ENCODE peak calls at places on chromosomes 5 and 9, in five cellular contexts. P is psoas muscle, C is GM13977, W is GM13976, E is AG09319. Y is an unnamed sample.

GRCh38 chr5:136032564-136032963 is 3.8 kb downstream of the TGFBI start:
- DNase-seq in C (no peak), W (no peak), P (no peak), E (no peak), Y (no peak)

GRCh38 chr5:149450199-149450598 is 71.1 kb upstream of the IL17B start:
- DNase-seq in P (peak; percentile 77), C (no peak), E (no peak), W (no peak), Y (no peak)

GRCh38 chr9:26863074-26863473 is 29.5 kb downstream of the CAAP1 start:
- DNase-seq in P (no peak), W (no peak), C (no peak), E (no peak), Y (no peak)

GRCh38 chr5:92265804-92266203 is 882.7 kb upstream of the ARRDC3 start:
- DNase-seq in E (no peak), C (no peak), P (no peak), W (no peak), Y (no peak)

GRCh38 chr9:96874947-96875459 is 20.7 kb upstream of the ZNF782 start:
- DNase-seq in P (no peak), C (peak; percentile 81), W (peak; percentile 74), E (no peak), Y (no peak)

GRCh38 chr5:127228540-127229184 is 61.9 kb upstream of the MEGF10 start:
- DNase-seq in W (no peak), E (no peak), C (no peak), P (no peak), Y (peak; percentile 5)

GRCh38 chr9:34957492-34958410 is at the start of gene PHF24:
- DNase-seq in E (no peak), W (peak; percentile 46), C (no peak), P (no peak), Y (peak; percentile 65)

GRCh38 chr5:1007221-1007680 is 1.4 kb upstream of the NKD2 start:
- DNase-seq in P (no peak), C (no peak), W (no peak), E (no peak), Y (no peak)

GRCh38 chr5:14486486-14486885 is 95.1 kb upstream of the OTULINL start:
- DNase-seq in W (peak; percentile 25), P (no peak), C (no peak), E (no peak), Y (no peak)

GRCh38 chr9:81729141-81729540 is 39.8 kb upstream of the TLE1 start:
- DNase-seq in P (no peak), C (no peak), W (no peak), E (no peak), Y (no peak)

GRCh38 chr5:78472469-78473106 is 112.2 kb downstream of the SCAMP1 start:
- DNase-seq in P (no peak), W (no peak), E (no peak), C (no peak), Y (no peak)
- TF ChIP-seq CTCF in P (peak; percentile 23), W (no peak), E (peak; percentile 24), C (peak; percentile 30), Y (no peak)

DNA sequence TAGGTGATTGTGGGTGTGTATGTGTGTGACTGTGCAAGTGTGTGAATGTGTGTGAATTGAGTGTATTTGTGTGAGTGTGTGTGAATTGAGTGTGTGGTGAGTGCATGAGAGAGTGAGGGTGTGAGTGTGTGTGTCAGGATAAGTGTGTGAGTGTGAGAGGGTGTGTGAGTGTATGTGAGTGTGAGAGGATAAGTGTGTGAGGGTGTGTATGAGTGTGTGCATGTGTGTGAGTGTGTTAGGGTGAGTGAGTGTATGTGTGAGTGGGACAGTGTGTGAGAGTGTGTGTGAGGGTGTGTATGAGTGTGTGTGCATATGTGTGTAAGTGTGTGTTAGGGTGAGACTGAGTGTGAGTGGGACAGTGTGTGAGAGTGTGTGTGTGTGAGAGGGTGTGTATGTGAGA is 21.7 kb downstream of the GPRIN1 start:
- DNase-seq in P (no peak), C (no peak), E (no peak), W (no peak), Y (no peak)
- TF ChIP-seq CTCF in P (no peak), C (no peak), E (no peak), W (no peak), Y (no peak)

DNA sequence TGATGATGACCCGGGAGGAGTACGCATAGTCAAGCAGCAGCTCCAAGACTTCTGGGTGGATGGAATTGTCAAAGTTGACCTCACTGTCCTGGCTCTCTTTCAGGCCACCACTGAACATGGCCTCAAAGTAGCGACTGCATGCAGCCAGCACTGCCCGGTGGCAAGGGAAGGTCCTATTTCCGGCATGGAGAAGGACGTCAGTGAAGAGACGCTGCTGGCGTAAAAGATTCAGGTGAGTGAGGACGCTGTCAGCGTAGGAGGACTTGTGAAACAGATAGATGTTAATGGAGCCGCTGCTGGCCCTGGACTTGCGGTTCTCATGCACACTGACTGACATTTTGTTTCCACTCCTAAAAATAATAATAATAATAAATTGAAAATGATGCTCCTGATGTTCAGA is 4.4 kb downstream of the ENC1 start:
- DNase-seq in E (no peak), W (no peak), C (no peak), P (no peak), Y (no peak)
- TF ChIP-seq CTCF in E (no peak), W (no peak), C (no peak), P (no peak), Y (no peak)

DNA sequence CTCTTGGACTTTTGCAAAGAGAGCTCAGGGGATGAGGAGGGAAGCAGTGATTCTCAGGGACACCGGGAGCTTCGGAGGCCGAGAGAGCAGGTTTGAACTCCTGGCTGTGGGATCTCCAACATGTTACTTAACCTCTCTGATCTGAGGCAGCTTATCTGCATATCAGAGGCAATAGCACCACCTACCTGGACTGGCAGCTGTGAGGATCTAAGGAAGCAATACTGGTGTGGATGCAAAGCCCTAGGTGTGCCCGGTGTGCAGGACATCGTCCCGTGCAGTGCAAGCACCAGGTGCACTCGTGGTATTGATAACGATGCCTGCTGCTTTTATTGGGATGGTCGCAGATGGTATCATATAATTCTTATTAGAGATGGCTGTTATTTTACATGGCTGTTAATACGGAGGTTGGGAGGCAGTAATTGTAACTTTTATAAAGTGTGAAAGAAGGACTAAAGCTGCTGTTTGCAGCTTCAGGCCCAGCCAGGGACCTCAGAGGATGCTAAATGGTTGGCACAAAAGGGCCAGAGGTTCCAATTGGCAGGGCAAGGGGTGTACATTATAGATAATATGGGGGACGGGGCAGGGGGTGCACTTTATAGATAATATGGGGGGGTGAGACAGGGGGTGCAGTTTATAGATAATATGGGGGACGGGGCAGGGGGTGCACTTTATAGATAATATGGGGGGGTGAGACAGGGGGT is 14.9 kb downstream of the COL5A1 start:
- DNase-seq in E (no peak), P (peak; percentile 1), C (no peak), W (no peak), Y (no peak)
- TF ChIP-seq CTCF in E (no peak), P (no peak), C (no peak), W (no peak), Y (no peak)

GRCh38 chr9:15509931-15510788 is 610 bp downstream of the PSIP1 start:
- DNase-seq in E (no peak), P (peak; percentile 32), W (peak; percentile 80), C (peak; percentile 76), Y (no peak)

GRCh38 chr9:15512204-15512603 is 1.4 kb upstream of the PSIP1 start:
- DNase-seq in E (no peak), W (no peak), C (no peak), P (no peak), Y (no peak)

GRCh38 chr9:15510789-15511575 is at the start of gene PSIP1:
- DNase-seq in E (peak; percentile 69), C (peak; percentile 84), W (peak; percentile 85), P (peak; percentile 80), Y (peak; percentile 83)

GRCh38 chr9:15512889-15513288 is 2.1 kb upstream of the PSIP1 start:
- DNase-seq in P (no peak), E (no peak), W (no peak), C (no peak), Y (no peak)

GRCh38 chr9:15513335-15513734 is 2.6 kb upstream of the PSIP1 start:
- DNase-seq in P (no peak), W (no peak), E (no peak), C (no peak), Y (no peak)
- TF ChIP-seq CTCF in P (no peak), W (no peak), E (no peak), C (peak; percentile 51), Y (no peak)

GRCh38 chr5:94613583-94613982 is 4.8 kb downstream of the KIAA0825 start:
- DNase-seq in E (no peak), P (no peak), W (peak; percentile 17), C (no peak), Y (no peak)
- TF ChIP-seq CTCF in E (no peak), P (no peak), W (peak; percentile 39), C (peak; percentile 35), Y (no peak)

GRCh38 chr5:121741156-121741555 is 110.5 kb upstream of the FTMT start:
- DNase-seq in W (no peak), P (no peak), E (no peak), C (no peak), Y (no peak)
- TF ChIP-seq CTCF in W (no peak), P (no peak), E (no peak), C (no peak), Y (no peak)

GRCh38 chr5:93596676-93597441 is 13.8 kb downstream of the NR2F1 start:
- DNase-seq in E (no peak), C (peak; percentile 57), W (peak; percentile 54), P (no peak), Y (peak; percentile 57)
- TF ChIP-seq CTCF in E (no peak), C (peak; percentile 20), W (peak; percentile 11), P (no peak), Y (peak; percentile 31)

DNA sequence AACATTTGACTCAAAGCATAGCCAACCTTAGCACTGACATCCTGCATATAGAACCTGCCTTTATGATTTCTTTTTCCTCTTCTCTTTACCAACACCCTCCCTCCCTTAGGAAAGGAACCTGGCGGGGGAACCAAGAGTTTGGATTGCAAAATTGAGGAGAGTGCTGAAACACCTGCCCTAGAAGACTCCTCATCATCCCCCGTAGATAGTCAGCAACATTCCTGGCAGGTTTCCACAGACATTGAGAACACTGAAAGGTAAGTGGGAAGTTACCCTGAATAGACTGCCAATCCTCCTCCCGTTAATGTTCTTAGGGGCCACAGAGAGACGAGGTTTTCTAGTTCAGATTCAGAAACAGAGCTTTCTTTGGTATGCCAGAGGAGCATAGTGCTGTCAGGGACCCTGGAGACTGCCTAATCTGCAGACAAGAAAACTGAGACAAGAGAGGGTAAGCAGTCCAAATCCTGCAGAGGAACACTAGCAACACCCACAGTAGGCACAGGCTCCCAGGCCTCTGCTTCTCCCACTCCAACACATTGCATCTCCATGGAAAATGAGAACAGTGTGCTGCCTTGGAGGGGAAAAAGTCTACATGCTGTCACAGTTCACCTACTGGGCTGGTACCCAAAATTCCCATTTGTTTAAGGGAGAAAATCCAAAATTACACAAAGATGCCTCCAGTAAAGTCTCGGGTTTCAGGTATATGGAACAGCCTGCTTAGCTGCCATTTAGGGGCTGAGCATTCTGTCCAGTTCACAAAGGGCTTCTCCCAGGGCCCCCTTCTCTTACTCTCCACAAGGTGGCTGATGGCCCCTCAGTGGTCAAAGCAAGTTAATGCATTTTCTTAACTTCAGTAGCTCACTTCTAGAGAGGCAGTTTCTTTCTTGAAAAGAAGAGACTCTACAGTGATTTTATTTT is 89.0 kb downstream of the RGS7BP start:
- DNase-seq in W (no peak), P (no peak), E (no peak), C (no peak), Y (peak; percentile 12)
- TF ChIP-seq CTCF in W (no peak), P (peak; percentile 30), E (no peak), C (no peak), Y (peak; percentile 50)

Y was measured in nephron progenitor cell.